ENCODE peak calls at places on chromosomes 12 and 14, in four cellular contexts. Q, P, J and F are unnamed samples.

GRCh38 chr14:64773577-64773976 is 69.4 kb downstream of the PLEKHG3 start:
- DNase-seq in Q (no peak), P (no peak), J (no peak), F (no peak)

GRCh38 chr14:100298551-100299237 is 7.5 kb downstream of the SLC25A29 start:
- DNase-seq in Q (no peak), P (no peak), J (no peak), F (no peak)

GRCh38 chr12:122886851-122887816 is 8.8 kb downstream of the VPS37B start:
- DNase-seq in Q (no peak), P (no peak), J (peak), F (peak)

GRCh38 chr12:119704065-119704747 is 36.3 kb downstream of the PRKAB1 start:
- DNase-seq in Q (no peak), P (no peak), J (no peak), F (no peak)

GRCh38 chr14:22268875-22269274 is 320.1 kb downstream of the DAD1 start:
- DNase-seq in Q (no peak), P (no peak), J (no peak), F (no peak)

GRCh38 chr12:47591795-47592194 is 114.0 kb downstream of the RPAP3 start:
- DNase-seq in Q (no peak), P (no peak), J (no peak), F (no peak)

GRCh38 chr12:99722690-99723486 is 75.3 kb downstream of the GARIN6 start:
- DNase-seq in Q (no peak), P (no peak), J (no peak), F (no peak)

GRCh38 chr12:14893471-14894250 is 8.0 kb upstream of the MGP start:
- DNase-seq in Q (no peak), P (no peak), J (no peak), F (no peak)